ENCODE peak calls at places on chromosomes 4 and X, in ten cellular contexts. Y is GM12878; V is fibroblast of lung; B is CD8-positive, alpha-beta T cell; U is ovary; M is GM23248; S is A673; W is IMR-90; R is transverse colon; F is BE2C. J is an unnamed sample.

GRCh38 chr4:7160951-7161440 is 31.3 kb upstream of the SORCS2 start:
- DNase-seq in F (no peak), R (no peak), V (no peak), Y (no peak), B (no peak), M (no peak), S (no peak), W (no peak), U (no peak), J (no peak)

GRCh38 chr4:163109967-163110366 is 56.7 kb downstream of the NAF1 start:
- DNase-seq in W (no peak), F (no peak), R (no peak), Y (no peak), S (no peak), B (no peak), M (no peak), V (no peak), U (no peak), J (no peak)

GRCh38 chr4:2636331-2636730 is 99.9 kb downstream of the FAM193A start:
- DNase-seq in U (no peak), W (no peak), V (no peak), B (no peak), M (no peak), Y (no peak), F (no peak), R (no peak), S (no peak), J (no peak)

GRCh38 chr4:152609460-152609859 is 70.3 kb downstream of the TMEM154 start:
- DNase-seq in F (no peak), B (no peak), S (no peak), R (no peak), V (no peak), M (no peak), W (no peak), U (no peak), Y (no peak), J (no peak)

GRCh38 chr4:101651778-101652177 is 138.8 kb upstream of the BANK1 start:
- DNase-seq in S (peak; percentile 10), Y (no peak), F (no peak), V (peak; percentile 29), U (no peak), B (no peak), W (no peak), R (no peak), M (peak; percentile 7), J (peak; percentile 17)

GRCh38 chr4:2842667-2843022 is 999 bp upstream of the ADD1 start:
- DNase-seq in F (no peak), U (no peak), W (no peak), B (no peak), Y (no peak), V (peak; percentile 10), R (no peak), M (peak; percentile 33), S (peak; percentile 60), J (no peak)

GRCh38 chr4:137370206-137370633 is 162.1 kb downstream of the PCDH18 start:
- DNase-seq in F (no peak), W (peak; percentile 85), U (no peak), B (no peak), M (peak; percentile 71), R (no peak), V (peak; percentile 79), S (no peak), Y (no peak), J (peak; percentile 49)

GRCh38 chr4:21845663-21846062 is 102.9 kb downstream of the KCNIP4 start:
- DNase-seq in Y (no peak), F (no peak), W (peak; percentile 18), R (no peak), V (peak; percentile 45), B (no peak), M (peak; percentile 74), U (no peak), S (no peak), J (peak; percentile 37)

GRCh38 chr4:5787311-5787710 is 76.3 kb downstream of the EVC start:
- DNase-seq in B (no peak), M (no peak), Y (no peak), F (no peak), S (no peak), R (no peak), U (no peak), W (no peak), V (no peak), J (no peak)

GRCh38 chr4:81255524-81255923 is 40.5 kb upstream of the PRKG2 start:
- DNase-seq in V (peak; percentile 77), R (no peak), Y (no peak), F (no peak), S (no peak), U (no peak), M (peak; percentile 90), B (no peak), W (peak; percentile 93), J (peak; percentile 80)

GRCh38 chr4:80268081-80268823 is 1.8 kb downstream of the FGF5 start:
- DNase-seq in V (peak; percentile 66), F (no peak), S (no peak), W (peak; percentile 53), R (no peak), B (no peak), Y (no peak), U (no peak), M (peak; percentile 77), J (peak; percentile 78)

GRCh38 chr4:168398188-168398587 is 79.6 kb upstream of the DDX60 start:
- DNase-seq in U (no peak), V (no peak), S (no peak), R (no peak), M (no peak), B (no peak), F (no peak), Y (no peak), W (no peak), J (no peak)

GRCh38 chr4:162406637-162407370 is 243.0 kb upstream of the FSTL5 start:
- DNase-seq in U (no peak), W (no peak), V (no peak), Y (no peak), R (peak; percentile 41), M (no peak), S (no peak), B (no peak), F (no peak), J (no peak)

GRCh38 chrX:3609800-3610199 is 103.6 kb downstream of the PRKX start:
- DNase-seq in U (no peak), F (no peak), R (no peak), M (peak; percentile 84), B (no peak), V (peak; percentile 91), S (no peak), Y (no peak), W (peak; percentile 88), J (peak; percentile 69)

GRCh38 chrX:71367396-71367795 is 1.2 kb downstream of the TAF1 start:
- DNase-seq in V (peak; percentile 7), B (no peak), W (no peak), S (no peak), R (no peak), U (no peak), M (peak; percentile 20), Y (no peak), F (no peak), J (peak; percentile 15)

GRCh38 chr4:28682872-28683271 is 1822.2 kb downstream of the STIM2 start:
- DNase-seq in S (no peak), F (no peak), W (no peak), Y (no peak), B (no peak), R (no peak), M (no peak), V (no peak), U (no peak), J (no peak)

GRCh38 chr4:100742045-100742444 is 224.2 kb upstream of the EMCN start:
- DNase-seq in S (peak; percentile 76), M (peak; percentile 67), Y (no peak), W (peak; percentile 19), F (no peak), U (no peak), V (peak; percentile 63), B (no peak), R (no peak), J (peak; percentile 38)

GRCh38 chr4:171813195-171813955 is at the start of gene GALNTL6:
- DNase-seq in V (peak; percentile 17), R (no peak), S (peak; percentile 22), M (peak; percentile 25), U (no peak), B (no peak), W (no peak), F (peak; percentile 59), Y (no peak), J (peak; percentile 73)

GRCh38 chr4:130486186-130486585 is 1390.2 kb downstream of the C4orf33 start:
- DNase-seq in S (peak; percentile 17), F (no peak), V (peak; percentile 19), M (peak; percentile 5), B (no peak), R (no peak), Y (no peak), W (peak; percentile 49), U (no peak), J (peak; percentile 64)

GRCh38 chrX:19740744-19741143 is 146.7 kb downstream of the SH3KBP1 start:
- DNase-seq in B (no peak), V (no peak), W (no peak), Y (no peak), R (no peak), S (no peak), F (no peak), M (no peak), U (no peak), J (no peak)
- H3K4me1 ChIP-seq in B (peaks cover 68% of the 10 kb centered on the region), V (no peaks in the 10 kb centered on the region), W (no peaks in the 10 kb centered on the region), Y (peaks cover 33% of the 10 kb centered on the region), R (no peaks in the 10 kb centered on the region), S (peaks cover 8% of the 10 kb centered on the region), F (no peaks in the 10 kb centered on the region), M (no peaks in the 10 kb centered on the region), U (no peaks in the 10 kb centered on the region), J (no peaks in the 10 kb centered on the region)

GRCh38 chr4:31187979-31188378 is 467.8 kb downstream of the PCDH7 start:
- DNase-seq in V (no peak), B (no peak), Y (no peak), M (no peak), F (no peak), R (no peak), U (no peak), S (no peak), W (no peak), J (peak; percentile 34)
- H3K4me1 ChIP-seq in V (no peaks in the 10 kb centered on the region), B (no peaks in the 10 kb centered on the region), Y (no peaks in the 10 kb centered on the region), M (no peaks in the 10 kb centered on the region), F (no peaks in the 10 kb centered on the region), R (no peaks in the 10 kb centered on the region), U (no peaks in the 10 kb centered on the region), S (peaks cover 25% of the 10 kb centered on the region), W (no peaks in the 10 kb centered on the region), J (no peaks in the 10 kb centered on the region)

GRCh38 chrX:129524250-129524850 is 1.1 kb upstream of the SMARCA1 start:
- DNase-seq in U (no peak), V (no peak), B (no peak), R (no peak), Y (no peak), W (no peak), F (no peak), S (no peak), M (no peak), J (peak; percentile 23)
- H3K4me1 ChIP-seq in U (no peaks in the 10 kb centered on the region), V (no peaks in the 10 kb centered on the region), B (no peaks in the 10 kb centered on the region), R (peaks cover 4% of the 10 kb centered on the region), Y (no peaks in the 10 kb centered on the region), W (no peaks in the 10 kb centered on the region), F (no peaks in the 10 kb centered on the region), S (peaks cover 5% of the 10 kb centered on the region), M (peaks cover 5% of the 10 kb centered on the region), J (no peaks in the 10 kb centered on the region)

DNA sequence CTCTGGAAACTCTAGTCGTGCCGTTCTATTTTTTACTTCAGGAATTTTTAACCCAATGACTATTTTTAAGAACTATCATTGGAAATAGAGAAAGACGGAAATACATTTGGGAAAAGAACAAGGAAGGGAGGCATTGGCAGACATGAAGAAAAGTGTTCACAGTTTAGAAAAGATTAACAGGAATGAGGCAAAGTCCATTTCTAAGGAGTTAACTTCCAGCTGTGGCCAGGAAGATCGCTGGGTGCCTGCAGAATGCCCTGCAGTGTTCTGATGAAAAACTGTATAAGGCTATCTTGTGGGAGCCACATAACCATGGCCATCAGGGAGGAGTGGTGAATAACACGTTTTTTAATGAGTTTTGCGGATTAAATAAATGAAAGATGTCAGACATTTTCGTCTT is 150.6 kb upstream of the VCX3A start:
- DNase-seq in U (no peak), W (no peak), S (no peak), M (no peak), V (no peak), F (no peak), B (no peak), R (peak; percentile 24), Y (no peak), J (no peak)
- H3K4me1 ChIP-seq in U (no peaks in the 10 kb centered on the region), W (no peaks in the 10 kb centered on the region), S (no peaks in the 10 kb centered on the region), M (no peaks in the 10 kb centered on the region), V (no peaks in the 10 kb centered on the region), F (no peaks in the 10 kb centered on the region), B (no peaks in the 10 kb centered on the region), R (no peaks in the 10 kb centered on the region), Y (no peaks in the 10 kb centered on the region), J (no peaks in the 10 kb centered on the region)

J was measured in adipocyte.